ENCODE peak calls at places on chromosomes 6 and 20, in five cellular contexts. Z, X, V, O and J are unnamed samples.

GRCh38 chr20:44247676-44248419 is 740 bp downstream of the GDAP1L1 start:
- DNase-seq in O (peak), X (peak), Z (peak), V (no peak), J (peak)

GRCh38 chr6:154661751-154662150 is 71.5 kb upstream of the SCAF8 start:
- DNase-seq in V (no peak), X (no peak), O (no peak), Z (no peak), J (no peak)

GRCh38 chr6:2630362-2630761 is 120.4 kb downstream of the MYLK4 start:
- DNase-seq in Z (peak), X (no peak), V (no peak), O (peak), J (peak)

GRCh38 chr6:46983007-46983411 is 59.1 kb downstream of the ADGRF1 start:
- DNase-seq in O (no peak), X (no peak), Z (peak), V (no peak), J (no peak)

GRCh38 chr20:61288331-61288784 is 36.3 kb downstream of the CDH4 start:
- DNase-seq in V (no peak), O (no peak), Z (no peak), X (no peak), J (no peak)

GRCh38 chr6:138666636-138667035 is 106.9 kb upstream of the CCDC28A start:
- DNase-seq in Z (no peak), V (no peak), X (no peak), O (no peak), J (no peak)

GRCh38 chr6:135667694-135668455 is 170.3 kb upstream of the AHI1 start:
- DNase-seq in O (no peak), Z (peak), V (no peak), X (peak), J (no peak)

GRCh38 chr6:25296980-25297379 is 17.8 kb downstream of the CARMIL1 start:
- DNase-seq in X (no peak), V (no peak), O (no peak), Z (no peak), J (no peak)

GRCh38 chr20:62138912-62139311 is 4.3 kb downstream of the PSMA7 start:
- DNase-seq in Z (no peak), V (no peak), X (no peak), O (no peak), J (no peak)

GRCh38 chr6:167791036-167791779 is 35.5 kb upstream of the AFDN start:
- DNase-seq in X (no peak), O (peak), Z (no peak), V (no peak), J (no peak)

GRCh38 chr6:84764332-84765049 is at the start of gene TBX18:
- DNase-seq in V (no peak), X (peak), O (peak), Z (peak), J (peak)

GRCh38 chr20:9015984-9016324 is 52.9 kb upstream of the PLCB4 start:
- DNase-seq in O (no peak), X (peak), V (no peak), Z (no peak), J (no peak)

GRCh38 chr6:45540375-45540920 is 162.7 kb upstream of the SUPT3H start:
- DNase-seq in V (no peak), X (no peak), O (no peak), Z (no peak), J (no peak)

GRCh38 chr6:107082045-107082444 is 33.3 kb downstream of the BEND3 start:
- DNase-seq in V (no peak), X (no peak), Z (no peak), O (peak), J (no peak)

GRCh38 chr6:108453601-108454157 is 107.0 kb upstream of the FOXO3 start:
- DNase-seq in Z (no peak), X (no peak), V (no peak), O (no peak), J (no peak)

DNA sequence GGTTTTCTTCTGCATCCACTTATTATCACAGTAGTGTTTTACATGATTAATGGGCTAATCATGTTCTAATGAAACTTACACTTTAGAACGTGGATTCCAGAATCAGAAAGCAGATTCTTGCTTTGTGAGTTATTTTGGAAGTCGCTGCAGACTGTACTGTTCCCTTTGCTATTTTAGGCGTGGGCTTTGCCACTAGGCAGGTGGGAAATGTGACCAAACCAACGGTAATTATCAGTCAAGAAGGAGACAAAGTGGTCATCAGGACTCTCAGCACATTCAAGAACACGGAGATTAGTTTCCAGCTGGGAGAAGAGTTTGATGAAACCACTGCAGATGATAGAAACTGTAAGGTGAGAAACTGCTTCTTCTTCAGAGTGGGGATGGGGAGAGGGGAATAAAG is 598 bp downstream of the FABP7 start:
- DNase-seq in V (no peak), O (no peak), X (no peak), Z (no peak), J (no peak)
- TF ChIP-seq ESRRA in V (no peak), O (no peak), X (no peak), Z (no peak), J (no peak)

GRCh38 chr20:47993035-47993755 is 207.9 kb upstream of the SULF2 start:
- DNase-seq in O (no peak), Z (no peak), X (no peak), V (no peak), J (no peak)
- TF ChIP-seq ESRRA in O (no peak), Z (no peak), X (no peak), V (no peak), J (no peak)

DNA sequence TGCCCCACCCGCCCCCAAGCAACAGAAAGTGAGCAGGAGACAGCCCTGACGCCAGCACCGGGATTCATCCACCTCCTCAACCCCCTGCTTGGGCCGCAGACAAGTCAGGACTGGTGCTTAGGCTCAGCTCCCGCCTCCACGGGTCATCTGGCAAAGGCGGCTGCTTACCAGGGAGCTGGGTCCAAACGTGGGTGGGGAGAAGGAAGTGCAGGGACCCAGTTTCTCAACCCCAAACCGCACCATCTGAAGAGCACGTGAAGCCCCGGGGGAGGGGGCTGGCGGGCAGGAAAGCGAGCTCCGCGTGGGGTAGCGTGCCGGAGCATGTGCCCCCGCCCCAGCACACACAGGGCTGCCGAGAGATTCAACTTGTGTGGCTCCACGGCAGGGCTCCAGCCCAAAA is 87.2 kb downstream of the BMP7 start:
- DNase-seq in Z (no peak), X (no peak), V (no peak), O (no peak), J (no peak)
- TF ChIP-seq ESRRA in Z (no peak), X (no peak), V (no peak), O (no peak), J (no peak)

GRCh38 chr6:33335916-33336315 is 18.4 kb upstream of the ZBTB22 start:
- DNase-seq in X (no peak), V (no peak), O (no peak), Z (no peak), J (no peak)
- TF ChIP-seq ESRRA in X (no peak), V (no peak), O (no peak), Z (no peak), J (no peak)

DNA sequence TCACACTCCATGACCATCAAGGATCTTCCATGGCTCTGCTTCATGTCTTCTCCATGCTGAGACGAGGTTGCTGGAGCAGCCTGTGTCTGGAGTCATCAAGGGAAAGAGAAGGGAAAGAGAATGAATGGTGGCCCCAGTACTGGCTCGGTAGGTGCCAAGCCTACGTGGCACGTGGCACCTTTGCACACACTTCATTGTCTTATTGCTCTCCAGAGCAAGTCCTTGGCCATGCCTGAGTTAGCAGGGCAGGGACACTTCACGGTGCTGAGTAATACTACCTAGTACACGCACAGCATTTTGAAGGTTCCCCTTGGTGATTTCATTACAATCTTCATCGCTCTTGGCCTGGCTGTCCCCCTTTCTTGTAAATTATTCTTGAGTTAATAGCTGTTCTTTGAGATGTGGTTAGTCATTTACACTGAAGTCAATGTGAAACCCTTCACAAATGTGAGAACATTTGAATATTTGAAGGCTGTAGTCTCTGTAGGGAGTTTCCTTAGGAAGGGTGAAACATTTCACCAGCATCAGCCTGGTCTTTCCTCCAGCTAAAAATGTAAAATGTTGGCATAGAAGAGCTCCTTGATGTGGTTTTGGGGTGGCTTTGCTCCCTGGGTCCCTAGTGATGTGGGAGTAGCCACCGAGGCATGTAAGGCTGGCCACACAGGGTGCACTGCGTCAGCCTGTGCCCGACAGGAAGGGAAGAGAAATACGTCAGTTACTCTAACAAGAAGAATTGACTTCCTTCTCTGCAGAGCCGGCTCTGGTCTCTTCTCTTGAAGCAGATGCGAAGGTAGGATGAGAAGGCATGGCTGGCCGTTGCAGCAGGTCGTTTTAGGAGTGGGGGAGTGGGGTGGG is at the start of gene SYTL3:
- DNase-seq in X (no peak), Z (no peak), V (peak), O (no peak), J (no peak)
- TF ChIP-seq ESRRA in X (no peak), Z (no peak), V (peak), O (no peak), J (no peak)

DNA sequence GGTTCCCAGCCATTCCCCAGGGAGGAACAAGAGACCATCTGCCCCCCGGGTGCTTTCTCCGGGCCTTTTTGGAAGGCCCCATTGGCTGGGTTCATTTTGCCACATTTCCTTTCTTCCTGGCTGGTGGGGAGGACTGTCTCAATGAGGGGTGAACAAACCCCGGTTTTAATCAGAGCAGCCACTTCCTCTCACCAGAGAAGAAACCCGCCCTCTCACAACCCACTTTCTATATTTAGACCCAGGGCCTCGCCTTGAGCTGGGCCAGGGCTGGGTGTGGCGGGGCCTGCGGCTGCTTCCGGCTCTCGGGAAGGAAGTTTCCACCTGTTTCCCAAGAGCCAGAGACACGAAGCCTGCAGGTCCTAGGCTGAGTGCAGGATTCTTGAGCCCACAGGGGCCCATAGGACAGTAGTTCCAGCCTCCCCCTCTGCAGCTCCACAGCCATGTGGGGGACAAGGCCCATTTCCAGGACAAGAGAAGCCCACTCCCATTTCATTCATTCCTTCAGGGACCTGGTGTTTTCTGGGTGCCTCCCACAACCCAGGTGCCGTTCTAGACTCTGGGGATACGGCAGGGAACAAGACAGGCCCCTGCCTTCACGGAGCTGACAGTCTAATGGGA is 41.8 kb downstream of the RBM38 start:
- DNase-seq in O (no peak), V (peak), Z (no peak), X (no peak), J (peak)
- TF ChIP-seq ESRRA in O (no peak), V (no peak), Z (no peak), X (no peak), J (peak)

GRCh38 chr6:110020888-110021287 is 42.8 kb downstream of the GPR6 start:
- DNase-seq in X (no peak), V (no peak), O (no peak), Z (no peak), J (no peak)
- TF ChIP-seq ESRRA in X (no peak), V (no peak), O (no peak), Z (no peak), J (no peak)

GRCh38 chr6:32147401-32148132 is 4.2 kb downstream of the PRRT1 start:
- DNase-seq in V (no peak), Z (no peak), X (no peak), O (no peak), J (no peak)

GRCh38 chr6:32148289-32148688 is 3.5 kb downstream of the PRRT1 start:
- DNase-seq in V (no peak), X (peak), Z (no peak), O (no peak), J (no peak)

GRCh38 chr6:32149932-32150920 is 1.5 kb downstream of the PRRT1 start:
- DNase-seq in O (no peak), Z (no peak), V (no peak), X (peak), J (no peak)

GRCh38 chr6:32149577-32149845 is 2.2 kb downstream of the PRRT1 start:
- DNase-seq in O (no peak), V (no peak), Z (no peak), X (no peak), J (no peak)

DNA sequence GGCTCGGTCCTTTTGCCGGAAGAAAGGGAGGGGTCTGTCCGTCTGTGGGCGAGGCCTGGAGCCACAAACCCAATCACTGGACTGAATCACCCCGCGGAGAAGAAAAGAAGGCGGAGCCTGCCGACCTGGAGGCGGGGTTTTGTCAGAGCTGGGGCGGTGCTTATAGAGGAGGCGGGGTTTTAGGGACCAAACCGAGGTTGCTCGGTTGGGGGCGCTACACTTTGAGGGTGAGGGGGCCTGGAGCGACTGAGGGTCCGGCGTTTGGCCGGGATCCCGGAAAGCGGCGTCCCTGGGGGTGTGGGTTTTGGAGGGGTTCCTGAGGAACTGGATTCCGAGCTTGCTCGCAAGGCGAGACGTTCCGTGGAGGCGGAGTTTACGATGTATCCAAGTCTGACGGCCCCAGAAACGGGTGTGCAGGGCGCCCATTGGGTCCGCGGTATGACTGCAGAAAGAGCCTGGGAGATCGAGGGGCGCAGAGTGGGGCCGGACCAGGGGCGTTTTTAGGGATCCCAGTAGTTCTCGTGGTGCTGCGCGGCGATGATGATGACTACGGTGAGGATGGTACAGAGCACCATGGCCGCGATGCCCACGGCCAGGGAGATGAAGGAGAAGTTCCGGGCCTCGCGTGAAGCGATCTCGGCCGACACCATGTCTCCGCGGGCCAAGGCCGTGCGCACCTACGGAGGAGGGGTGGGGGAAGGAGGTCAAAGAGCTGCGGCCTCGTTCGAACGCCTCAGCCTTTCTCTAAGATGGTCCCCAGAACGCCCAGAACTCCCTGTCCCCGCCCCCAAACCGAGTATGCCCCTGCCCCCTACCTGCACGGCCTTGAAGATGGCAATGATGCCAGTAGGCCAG is 2.8 kb downstream of the PRRT1 start:
- DNase-seq in V (no peak), X (peak), Z (no peak), O (no peak), J (peak)
- TF ChIP-seq ESRRA in V (no peak), X (no peak), Z (no peak), O (no peak), J (no peak)

DNA sequence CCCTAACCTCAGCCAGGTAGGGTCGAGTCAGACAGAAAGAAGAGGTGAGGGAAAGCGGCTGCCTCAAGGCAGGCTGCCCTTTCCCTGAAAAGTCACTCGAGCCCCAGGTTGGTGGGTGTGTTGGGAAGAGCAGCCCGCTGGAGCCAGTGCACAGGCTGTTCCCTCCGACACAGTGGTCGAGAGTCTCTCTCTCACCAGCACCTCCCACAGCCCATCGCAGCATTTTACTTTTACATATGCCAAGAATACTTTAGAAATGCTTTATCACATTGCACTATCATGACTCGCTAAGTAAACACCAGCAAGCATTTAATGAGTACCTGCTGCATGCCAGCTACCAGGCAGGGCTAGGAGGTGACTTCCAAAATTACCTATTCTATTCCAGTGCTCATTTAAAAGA is 1.7 kb downstream of the PRPH2 start:
- DNase-seq in O (no peak), X (no peak), V (no peak), Z (no peak), J (no peak)
- TF ChIP-seq ESRRA in O (no peak), X (no peak), V (no peak), Z (no peak), J (no peak)

DNA sequence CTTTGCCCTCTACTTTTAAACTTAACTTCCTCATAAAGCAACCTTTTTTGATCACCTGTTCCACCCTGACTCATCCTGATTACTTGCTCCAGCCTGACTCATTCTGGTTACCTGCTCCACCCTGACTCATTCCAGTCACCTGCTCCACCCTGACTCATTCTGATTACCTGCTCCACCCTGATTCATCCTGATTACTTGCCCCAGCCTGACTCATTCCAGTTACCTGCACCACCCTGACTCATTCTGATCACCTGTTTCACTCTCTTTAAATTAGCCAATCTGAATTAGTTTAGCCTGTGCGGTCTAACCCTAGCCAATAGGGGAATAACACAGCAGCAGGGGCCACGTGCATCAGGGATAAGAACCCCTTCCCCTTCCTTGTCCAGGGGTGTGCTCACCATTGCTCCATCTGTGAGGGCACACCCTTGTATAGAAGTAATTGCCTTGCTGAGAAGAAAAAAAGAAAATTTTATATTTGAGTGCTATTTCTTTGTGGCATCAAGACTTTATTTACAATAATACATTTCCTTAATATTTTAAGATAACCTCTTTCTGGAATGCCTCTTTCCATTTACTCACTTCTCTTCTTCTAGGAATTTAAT is 17.9 kb downstream of the HLA-G start:
- DNase-seq in O (peak), X (no peak), V (peak), Z (no peak), J (no peak)
- TF ChIP-seq ESRRA in O (no peak), X (no peak), V (no peak), Z (no peak), J (no peak)